ENCODE peak calls at places on chromosomes 4 and X, in nine cellular contexts. P, O, I, X, Q, M, T, V and U are unnamed samples.

GRCh38 chrX:150647331-150647730 is 45.9 kb upstream of the MTMR1 start:
- DNase-seq in T (no peak), V (no peak), M (no peak), I (no peak), X (no peak), P (no peak), O (no peak), Q (no peak), U (no peak)

GRCh38 chr4:154030747-154031146 is 241.9 kb upstream of the SFRP2 start:
- DNase-seq in X (no peak), O (no peak), T (no peak), M (no peak), Q (no peak), I (no peak), V (no peak), P (no peak), U (no peak)

GRCh38 chr4:177461606-177462005 is 19.4 kb upstream of the AGA start:
- DNase-seq in I (peak), T (no peak), V (no peak), M (no peak), Q (no peak), O (no peak), X (no peak), P (no peak), U (no peak)

GRCh38 chr4:20678382-20678781 is 21.9 kb upstream of the PACRGL start:
- DNase-seq in T (no peak), V (no peak), P (no peak), X (no peak), O (no peak), Q (no peak), M (no peak), I (no peak), U (no peak)

GRCh38 chr4:143186202-143186601 is 1.5 kb downstream of the USP38 start:
- DNase-seq in X (no peak), M (no peak), Q (peak), T (no peak), I (peak), V (peak), O (no peak), P (no peak), U (no peak)

GRCh38 chr4:114563536-114564315 is 34.9 kb upstream of the UGT8 start:
- DNase-seq in Q (no peak), P (no peak), X (no peak), O (no peak), V (no peak), I (peak), T (no peak), M (peak), U (no peak)

GRCh38 chr4:183204793-183205192 is 105.7 kb downstream of the WWC2 start:
- DNase-seq in Q (no peak), V (no peak), I (no peak), X (no peak), M (no peak), P (no peak), O (no peak), T (no peak), U (no peak)

GRCh38 chrX:129653985-129654651 is 638 bp downstream of the APLN start:
- DNase-seq in T (peak), M (no peak), V (no peak), Q (peak), P (no peak), I (peak), X (no peak), O (peak), U (no peak)

GRCh38 chr4:85147481-85148076 is 181.1 kb upstream of the WDFY3 start:
- DNase-seq in O (no peak), V (peak), M (no peak), X (peak), Q (peak), I (peak), T (peak), P (peak), U (peak)

GRCh38 chr4:109764785-109765419 is 35.0 kb upstream of the PLA2G12A start:
- DNase-seq in V (no peak), T (no peak), P (no peak), X (no peak), O (no peak), I (no peak), Q (no peak), M (no peak), U (no peak)

GRCh38 chr4:42151568-42152506 is 618 bp downstream of the BEND4 start:
- DNase-seq in Q (peak), X (no peak), M (no peak), O (peak), T (no peak), I (peak), V (peak), P (no peak), U (no peak)

GRCh38 chr4:156322592-156322991 is 368.9 kb upstream of the CTSO start:
- DNase-seq in I (peak), P (no peak), T (no peak), O (no peak), M (no peak), V (no peak), Q (no peak), X (no peak), U (no peak)

GRCh38 chr4:133565379-133565778 is 416.3 kb downstream of the PCDH10 start:
- DNase-seq in T (no peak), O (no peak), P (peak), X (no peak), M (no peak), Q (peak), I (peak), V (no peak), U (no peak)

GRCh38 chrX:117538441-117539418 is 577.9 kb downstream of the KLHL13 start:
- DNase-seq in X (peak), T (no peak), O (no peak), V (no peak), I (no peak), Q (peak), P (no peak), M (no peak), U (no peak)

GRCh38 chr4:48653217-48654014 is 126.7 kb downstream of the FRYL start:
- DNase-seq in P (no peak), X (peak), T (no peak), M (no peak), O (peak), V (no peak), Q (no peak), I (peak), U (peak)

GRCh38 chrX:119870626-119871131 is 854 bp downstream of the RNF113A start:
- DNase-seq in M (no peak), V (peak), T (no peak), O (no peak), Q (peak), X (peak), P (no peak), I (peak), U (peak)

GRCh38 chr4:173538903-173539445 is 8.9 kb upstream of the HAND2 start:
- DNase-seq in X (no peak), P (no peak), V (no peak), M (no peak), O (no peak), I (no peak), T (no peak), Q (peak), U (peak)

GRCh38 chr4:107292979-107293378 is 256.9 kb upstream of the DKK2 start:
- DNase-seq in P (no peak), O (no peak), X (no peak), Q (no peak), V (no peak), M (no peak), T (no peak), I (no peak), U (no peak)

GRCh38 chr4:83247415-83248357 is 36.9 kb downstream of the COQ2 start:
- DNase-seq in M (no peak), X (no peak), I (no peak), O (no peak), Q (no peak), V (no peak), P (no peak), T (peak), U (no peak)

GRCh38 chrX:107454302-107454701 is 4.8 kb downstream of the FRMPD3 start:
- DNase-seq in I (peak), V (no peak), Q (peak), T (no peak), P (no peak), M (no peak), X (no peak), O (no peak), U (no peak)

GRCh38 chr4:100949350-100949935 is 397.9 kb downstream of the PPP3CA start:
- DNase-seq in Q (no peak), P (no peak), I (peak), X (no peak), O (no peak), T (no peak), V (no peak), M (no peak), U (no peak)

GRCh38 chrX:57313583-57314215 is 27.2 kb downstream of the FAAH2 start:
- DNase-seq in Q (no peak), T (no peak), P (no peak), I (no peak), O (no peak), M (no peak), V (no peak), X (no peak), U (no peak)

GRCh38 chrX:8025705-8026104 is 98.5 kb upstream of the PNPLA4 start:
- DNase-seq in M (no peak), O (no peak), T (no peak), P (no peak), V (no peak), I (no peak), Q (no peak), X (no peak), U (no peak)

GRCh38 chrX:107117993-107118321 is 665 bp downstream of the RBM41 start:
- DNase-seq in X (no peak), P (no peak), Q (no peak), V (no peak), T (no peak), M (no peak), I (peak), O (no peak), U (no peak)